ENCODE peak calls at places on chromosome 15, in six cellular contexts. G, A, M, R, B and O are unnamed samples. For H3K4me1, the result is how much of the 10 kb centered on the place peaks cover.

GRCh38 chr15:52218816-52219215 is 27.6 kb upstream of the GNB5 start:
- DNase-seq in G (no peak), A (no peak), M (no peak), R (no peak), B (no peak), O (no peak)

GRCh38 chr15:20643024-20643770 is 101.6 kb upstream of the GOLGA6L6 start:
- DNase-seq in G (no peak), A (no peak), M (no peak), R (no peak), B (no peak), O (no peak)

GRCh38 chr15:64453689-64454037 is 6.7 kb upstream of the ZNF609 start:
- DNase-seq in G (no peak), A (no peak), M (no peak), R (no peak), B (no peak), O (no peak)

GRCh38 chr15:31597466-31597865 is 270.8 kb downstream of the KLF13 start:
- DNase-seq in G (no peak), A (no peak), M (no peak), R (no peak), B (no peak), O (no peak)

GRCh38 chr15:66068801-66069200 is 184.7 kb downstream of the MEGF11 start:
- DNase-seq in G (no peak), A (no peak), M (no peak), R (no peak), B (no peak), O (no peak)

GRCh38 chr15:68548375-68548774 is 30.4 kb upstream of the CORO2B start:
- DNase-seq in G (no peak), A (no peak), M (no peak), R (no peak), B (no peak), O (no peak)

GRCh38 chr15:82680200-82681102 is 29.2 kb downstream of the AP3B2 start:
- DNase-seq in G (peak), A (peak), M (no peak), R (peak), B (peak), O (no peak)

GRCh38 chr15:88426304-88426703 is 40.9 kb downstream of the MRPL46 start:
- DNase-seq in G (no peak), A (no peak), M (no peak), R (no peak), B (no peak), O (no peak)

GRCh38 chr15:90097475-90097874 is 4.8 kb downstream of the IDH2 start:
- DNase-seq in G (no peak), A (no peak), M (no peak), R (no peak), B (no peak), O (no peak)

GRCh38 chr15:74402337-74402839 is 31.4 kb downstream of the SEMA7A start:
- DNase-seq in G (no peak), A (no peak), M (no peak), R (no peak), B (no peak), O (no peak)
- H3K4me1 ChIP-seq in G (under half), A (under half), M (under half), R (under half), B (under half), O (under half)

DNA sequence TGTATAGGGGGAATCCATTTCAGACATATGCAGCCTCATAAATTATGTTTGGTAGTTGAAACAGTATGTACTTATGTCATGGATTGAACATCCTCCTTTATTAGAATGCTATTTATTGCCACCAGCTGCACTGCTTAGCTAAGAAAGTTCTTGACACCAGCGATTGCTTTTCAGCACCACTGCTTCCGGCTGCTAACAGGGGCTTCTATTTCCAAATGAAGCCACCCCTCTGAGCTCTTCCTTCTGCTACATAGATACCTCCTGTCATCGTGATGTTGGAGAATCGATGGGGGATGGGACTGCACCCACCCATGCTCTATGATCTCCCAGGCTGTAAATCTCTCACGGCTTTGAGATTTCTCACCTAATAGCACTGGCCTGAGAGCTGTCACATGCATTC is 259.2 kb downstream of the MEIS2 start:
- DNase-seq in G (no peak), A (no peak), M (no peak), R (no peak), B (no peak), O (no peak)
- H3K4me1 ChIP-seq in G (under half), A (under half), M (under half), R (under half), B (under half), O (under half)

GRCh38 chr15:59828871-59829270 is 139.8 kb upstream of the BNIP2 start:
- DNase-seq in G (no peak), A (no peak), M (peak), R (no peak), B (no peak), O (no peak)
- H3K4me1 ChIP-seq in G (under half), A (under half), M (half or more), R (under half), B (under half), O (under half)

GRCh38 chr15:99574502-99574901 is 8.7 kb downstream of the MEF2A start:
- DNase-seq in G (no peak), A (no peak), M (no peak), R (no peak), B (no peak), O (no peak)
- H3K4me1 ChIP-seq in G (under half), A (under half), M (under half), R (under half), B (under half), O (under half)

DNA sequence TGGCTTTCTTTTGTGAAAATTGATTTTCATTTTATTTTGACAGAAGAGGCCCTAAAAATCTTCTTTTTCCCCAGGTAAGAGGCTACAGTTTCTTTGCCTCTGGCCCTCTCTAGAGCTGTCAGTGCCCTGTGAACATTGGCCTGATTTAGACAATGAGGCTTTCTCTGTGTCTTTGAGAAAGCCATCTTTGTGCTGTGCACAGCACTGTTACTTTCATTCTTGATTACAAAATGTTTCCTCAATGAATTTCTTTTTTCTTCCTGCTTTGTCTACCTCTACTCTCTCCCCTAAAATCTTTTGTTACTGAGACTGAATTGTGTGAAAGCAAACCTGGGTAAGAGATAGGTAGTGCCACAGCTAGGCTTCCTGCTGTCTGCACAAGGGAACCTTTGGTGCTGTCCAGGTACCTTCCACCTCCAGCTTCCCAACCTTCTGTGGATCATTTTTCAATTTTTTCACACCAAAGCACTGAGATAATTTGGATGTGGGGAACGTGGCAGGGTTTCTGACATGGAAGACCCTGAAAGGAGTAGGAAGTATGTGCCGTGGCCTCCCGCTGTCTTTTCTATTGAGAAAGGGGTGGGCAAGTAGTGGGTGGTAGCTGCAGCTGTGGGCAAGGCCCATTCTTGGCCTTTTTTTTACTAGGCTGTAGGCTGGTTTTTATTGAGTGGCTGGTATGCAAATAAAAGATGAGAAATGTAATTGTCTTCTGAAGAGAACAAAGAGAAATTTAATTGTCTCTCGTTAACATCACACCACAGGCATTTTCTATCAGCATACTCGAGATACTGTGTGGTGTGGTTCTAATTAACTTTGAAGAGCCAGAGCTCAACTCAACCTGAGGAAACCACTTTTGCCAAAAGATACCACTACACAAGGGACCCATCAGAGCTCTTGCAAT is 21.0 kb downstream of the RAB8B start:
- DNase-seq in G (no peak), A (peak), M (no peak), R (no peak), B (peak), O (no peak)
- H3K4me1 ChIP-seq in G (under half), A (under half), M (under half), R (under half), B (under half), O (under half)

GRCh38 chr15:98868564-98868963 is 139.0 kb downstream of the PGPEP1L start:
- DNase-seq in G (peak), A (no peak), M (no peak), R (no peak), B (peak), O (no peak)

GRCh38 chr15:98873441-98874218 is 134.0 kb downstream of the PGPEP1L start:
- DNase-seq in G (no peak), A (no peak), M (peak), R (peak), B (peak), O (no peak)

GRCh38 chr15:98874359-98874758 is 133.2 kb downstream of the PGPEP1L start:
- DNase-seq in G (no peak), A (no peak), M (no peak), R (no peak), B (no peak), O (no peak)

GRCh38 chr15:98872777-98873176 is 134.8 kb downstream of the PGPEP1L start:
- DNase-seq in G (no peak), A (no peak), M (no peak), R (no peak), B (no peak), O (no peak)

GRCh38 chr15:98870788-98871187 is 136.8 kb downstream of the PGPEP1L start:
- DNase-seq in G (no peak), A (no peak), M (no peak), R (no peak), B (no peak), O (no peak)
- H3K4me1 ChIP-seq in G (under half), A (under half), M (half or more), R (under half), B (under half), O (under half)

GRCh38 chr15:80989518-80990478 is at the start of gene MESD:
- DNase-seq in G (peak), A (peak), M (peak), R (peak), B (peak), O (peak)

GRCh38 chr15:80989110-80989517 is 505 bp downstream of the MESD start:
- DNase-seq in G (no peak), A (peak), M (no peak), R (no peak), B (no peak), O (no peak)

GRCh38 chr15:80986487-80986886 is 3.1 kb downstream of the MESD start:
- DNase-seq in G (no peak), A (no peak), M (no peak), R (no peak), B (no peak), O (no peak)

GRCh38 chr15:80985976-80986375 is 3.6 kb downstream of the MESD start:
- DNase-seq in G (no peak), A (peak), M (no peak), R (no peak), B (no peak), O (no peak)

DNA sequence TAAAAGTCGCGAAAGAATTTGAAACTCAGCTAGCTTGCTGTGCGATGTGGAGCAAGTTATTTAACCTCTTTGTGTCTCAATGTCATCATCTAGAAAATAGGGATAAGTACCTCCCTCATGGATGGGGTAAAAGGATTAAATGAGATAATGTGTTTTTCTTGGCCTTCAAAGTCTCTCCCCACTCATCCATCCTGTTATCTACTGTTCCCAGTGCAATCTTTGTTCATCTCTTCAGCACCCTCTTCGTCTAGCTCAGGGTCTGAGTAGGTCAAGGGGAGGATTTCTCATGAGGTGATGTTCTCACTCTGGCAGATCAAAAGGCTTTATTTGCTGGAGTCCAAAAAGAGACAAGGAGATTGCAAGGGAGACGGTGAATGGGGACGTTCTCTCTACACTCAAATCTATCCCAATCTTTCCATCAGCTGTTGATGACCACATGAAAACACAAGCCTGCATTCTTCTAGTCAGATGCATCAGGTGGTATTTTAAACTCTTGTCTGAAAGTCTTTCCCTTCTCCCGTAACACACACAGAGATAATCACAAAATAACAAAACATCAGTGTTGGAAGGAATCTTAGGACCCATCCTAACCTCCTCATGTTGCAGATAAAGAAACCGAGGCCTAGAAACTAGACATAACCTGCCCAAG is 1.3 kb downstream of the MESD start:
- DNase-seq in G (no peak), A (no peak), M (no peak), R (no peak), B (no peak), O (no peak)
- H3K4me1 ChIP-seq in G (under half), A (under half), M (under half), R (half or more), B (under half), O (under half)